ENCODE peak calls at places on chromosomes 11 and 22, in ten cellular contexts. One of them, this sample, is unnamed.

GRCh38 chr11:2133481-2134021 is 5.6 kb downstream of the IGF2 start:
- DNase-seq in Peyer's patch: no peak
- DNase-seq in body of pancreas: no peak
- DNase-seq in spleen: no peak
- DNase-seq in A549: no peak
- DNase-seq in breast epithelium: no peak
- DNase-seq in uterus: no peak
- DNase-seq in H1: no peak
- DNase-seq in heart left ventricle: no peak
- DNase-seq in K562: no peak
- DNase-seq in this sample: no peak

GRCh38 chr11:56750190-56750589 is 1.7 kb upstream of the OR9G4 start:
- DNase-seq in Peyer's patch: no peak
- DNase-seq in body of pancreas: no peak
- DNase-seq in spleen: no peak
- DNase-seq in A549: peak
- DNase-seq in breast epithelium: no peak
- DNase-seq in uterus: no peak
- DNase-seq in H1: peak
- DNase-seq in heart left ventricle: no peak
- DNase-seq in K562: no peak
- DNase-seq in this sample: no peak

GRCh38 chr11:12126352-12127019 is 16.1 kb downstream of the MICAL2 start:
- DNase-seq in Peyer's patch: no peak
- DNase-seq in body of pancreas: no peak
- DNase-seq in spleen: peak
- DNase-seq in A549: no peak
- DNase-seq in breast epithelium: no peak
- DNase-seq in uterus: no peak
- DNase-seq in H1: no peak
- DNase-seq in heart left ventricle: no peak
- DNase-seq in K562: no peak
- DNase-seq in this sample: no peak

GRCh38 chr11:64542172-64543125 is 48.6 kb upstream of the SLC22A12 start:
- DNase-seq in Peyer's patch: no peak
- DNase-seq in body of pancreas: no peak
- DNase-seq in spleen: peak
- DNase-seq in A549: no peak
- DNase-seq in breast epithelium: no peak
- DNase-seq in uterus: no peak
- DNase-seq in H1: no peak
- DNase-seq in heart left ventricle: no peak
- DNase-seq in K562: no peak
- DNase-seq in this sample: peak

GRCh38 chr22:23376256-23376655 is 195.9 kb downstream of the BCR start:
- DNase-seq in Peyer's patch: no peak
- DNase-seq in body of pancreas: no peak
- DNase-seq in spleen: no peak
- DNase-seq in A549: peak
- DNase-seq in breast epithelium: no peak
- DNase-seq in uterus: no peak
- DNase-seq in H1: no peak
- DNase-seq in heart left ventricle: no peak
- DNase-seq in K562: peak
- DNase-seq in this sample: no peak

GRCh38 chr11:103586756-103587155 is 449.7 kb upstream of the DDI1 start:
- DNase-seq in Peyer's patch: no peak
- DNase-seq in body of pancreas: no peak
- DNase-seq in spleen: no peak
- DNase-seq in A549: no peak
- DNase-seq in breast epithelium: no peak
- DNase-seq in uterus: no peak
- DNase-seq in H1: no peak
- DNase-seq in heart left ventricle: no peak
- DNase-seq in K562: no peak
- DNase-seq in this sample: no peak

GRCh38 chr11:118434553-118435232 is 1.6 kb upstream of the KMT2A start:
- DNase-seq in Peyer's patch: peak
- DNase-seq in body of pancreas: peak
- DNase-seq in spleen: peak
- DNase-seq in A549: no peak
- DNase-seq in breast epithelium: no peak
- DNase-seq in uterus: peak
- DNase-seq in H1: no peak
- DNase-seq in heart left ventricle: peak
- DNase-seq in K562: peak
- DNase-seq in this sample: peak

GRCh38 chr11:47415949-47416472 is 7.6 kb downstream of the SLC39A13 start:
- DNase-seq in Peyer's patch: no peak
- DNase-seq in body of pancreas: peak
- DNase-seq in spleen: no peak
- DNase-seq in A549: peak
- DNase-seq in breast epithelium: peak
- DNase-seq in uterus: peak
- DNase-seq in H1: no peak
- DNase-seq in heart left ventricle: peak
- DNase-seq in K562: peak
- DNase-seq in this sample: peak

GRCh38 chr11:9264381-9265210 is 554 bp downstream of the DENND5A start:
- DNase-seq in Peyer's patch: peak
- DNase-seq in body of pancreas: peak
- DNase-seq in spleen: peak
- DNase-seq in A549: peak
- DNase-seq in breast epithelium: no peak
- DNase-seq in uterus: peak
- DNase-seq in H1: no peak
- DNase-seq in heart left ventricle: peak
- DNase-seq in K562: peak
- DNase-seq in this sample: peak

GRCh38 chr11:131463609-131464008 is 93.2 kb downstream of the NTM start:
- DNase-seq in Peyer's patch: no peak
- DNase-seq in body of pancreas: no peak
- DNase-seq in spleen: no peak
- DNase-seq in A549: no peak
- DNase-seq in breast epithelium: no peak
- DNase-seq in uterus: no peak
- DNase-seq in H1: no peak
- DNase-seq in heart left ventricle: no peak
- DNase-seq in K562: no peak
- DNase-seq in this sample: no peak

GRCh38 chr22:47592791-47593190 is 830.3 kb downstream of the TBC1D22A start:
- DNase-seq in Peyer's patch: no peak
- DNase-seq in body of pancreas: no peak
- DNase-seq in spleen: no peak
- DNase-seq in A549: no peak
- DNase-seq in breast epithelium: no peak
- DNase-seq in uterus: no peak
- DNase-seq in H1: no peak
- DNase-seq in heart left ventricle: no peak
- DNase-seq in K562: no peak
- DNase-seq in this sample: peak

GRCh38 chr11:44755553-44756505 is 29.1 kb downstream of the TSPAN18 start:
- DNase-seq in Peyer's patch: no peak
- DNase-seq in body of pancreas: no peak
- DNase-seq in spleen: no peak
- DNase-seq in A549: no peak
- DNase-seq in breast epithelium: no peak
- DNase-seq in uterus: peak
- DNase-seq in H1: no peak
- DNase-seq in heart left ventricle: no peak
- DNase-seq in K562: no peak
- DNase-seq in this sample: no peak

GRCh38 chr22:49352361-49353169 is 475.1 kb downstream of the BRD1 start:
- DNase-seq in Peyer's patch: no peak
- DNase-seq in body of pancreas: no peak
- DNase-seq in spleen: peak
- DNase-seq in A549: no peak
- DNase-seq in breast epithelium: peak
- DNase-seq in uterus: no peak
- DNase-seq in H1: no peak
- DNase-seq in heart left ventricle: no peak
- DNase-seq in K562: no peak
- DNase-seq in this sample: no peak

GRCh38 chr11:1438967-1439330 is 47.6 kb downstream of the MOB2 start:
- DNase-seq in Peyer's patch: no peak
- DNase-seq in body of pancreas: no peak
- DNase-seq in spleen: no peak
- DNase-seq in A549: no peak
- DNase-seq in breast epithelium: no peak
- DNase-seq in uterus: no peak
- DNase-seq in H1: no peak
- DNase-seq in heart left ventricle: no peak
- DNase-seq in K562: no peak
- DNase-seq in this sample: no peak

DNA sequence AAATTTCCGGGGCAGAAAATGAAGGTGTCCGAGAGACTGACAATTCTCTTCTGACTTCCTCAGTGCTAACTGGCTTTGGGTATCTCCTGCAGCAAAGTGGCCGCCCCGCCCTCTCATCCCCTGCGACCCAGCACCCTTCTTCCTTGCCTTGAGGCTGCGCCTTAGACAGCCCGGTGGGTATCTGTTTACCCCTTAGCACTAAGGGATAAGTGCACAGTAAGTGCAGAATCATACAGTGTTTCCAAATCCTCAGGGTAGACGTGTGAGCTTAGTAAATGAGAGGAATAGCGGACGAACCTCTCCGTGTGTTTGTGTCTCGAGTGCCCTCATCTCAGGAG is 368 bp upstream of the CHORDC1 start:
- DNase-seq in Peyer's patch: no peak
- DNase-seq in body of pancreas: no peak
- DNase-seq in spleen: no peak
- DNase-seq in A549: no peak
- DNase-seq in breast epithelium: no peak
- DNase-seq in uterus: no peak
- DNase-seq in H1: no peak
- DNase-seq in heart left ventricle: no peak
- DNase-seq in K562: no peak
- DNase-seq in this sample: no peak
- TF ChIP-seq POLR2A in Peyer's patch: no peak
- TF ChIP-seq POLR2A in body of pancreas: peak
- TF ChIP-seq POLR2A in spleen: no peak
- TF ChIP-seq POLR2A in A549: no peak
- TF ChIP-seq POLR2A in breast epithelium: no peak
- TF ChIP-seq POLR2A in uterus: no peak
- TF ChIP-seq POLR2A in H1: no peak
- TF ChIP-seq POLR2A in heart left ventricle: no peak
- TF ChIP-seq POLR2A in K562: no peak
- TF ChIP-seq POLR2A in this sample: no peak

GRCh38 chr22:20106205-20106848 is 9.6 kb upstream of the RANBP1 start:
- DNase-seq in Peyer's patch: no peak
- DNase-seq in body of pancreas: no peak
- DNase-seq in spleen: peak
- DNase-seq in A549: no peak
- DNase-seq in breast epithelium: no peak
- DNase-seq in uterus: no peak
- DNase-seq in H1: no peak
- DNase-seq in heart left ventricle: no peak
- DNase-seq in K562: no peak
- DNase-seq in this sample: no peak
- H3K4me3 ChIP-seq in Peyer's patch: no peak
- H3K4me3 ChIP-seq in body of pancreas: no peak
- H3K4me3 ChIP-seq in spleen: no peak
- H3K4me3 ChIP-seq in A549: no peak
- H3K4me3 ChIP-seq in breast epithelium: no peak
- H3K4me3 ChIP-seq in uterus: no peak
- H3K4me3 ChIP-seq in H1: no peak
- H3K4me3 ChIP-seq in heart left ventricle: no peak
- H3K4me3 ChIP-seq in K562: no peak
- H3K4me3 ChIP-seq in this sample: no peak

DNA sequence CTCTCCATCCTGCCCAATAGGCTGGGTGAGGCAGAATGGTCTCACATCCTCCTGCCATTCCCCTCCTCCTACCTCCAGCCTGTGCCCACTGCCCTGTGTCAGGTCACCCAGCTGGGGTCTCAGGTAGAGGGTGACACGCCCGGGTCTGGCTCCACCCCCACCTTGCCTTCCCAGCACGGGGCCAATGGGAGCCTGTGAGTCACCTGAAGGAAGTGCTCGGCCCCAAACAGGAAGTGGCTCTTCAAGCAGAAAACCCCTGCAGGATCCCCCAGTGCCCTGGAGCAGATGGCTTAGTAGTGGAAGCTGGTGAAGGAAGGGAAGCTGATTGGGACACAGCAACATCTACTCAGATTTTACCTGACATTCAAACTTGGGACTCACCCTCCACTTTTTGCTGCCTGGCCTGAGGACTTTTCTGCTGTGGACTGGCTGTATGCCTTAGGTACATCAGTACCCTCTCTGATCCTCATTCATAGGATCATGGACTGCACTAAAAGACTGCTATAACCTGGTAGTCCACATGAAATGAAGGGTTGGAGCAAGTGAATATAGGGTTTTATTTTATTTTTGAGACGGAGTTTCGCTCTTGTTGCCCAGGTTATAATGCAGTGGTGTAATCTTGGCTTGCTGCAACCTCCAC is 33.4 kb downstream of the GDPD5 start:
- DNase-seq in Peyer's patch: peak
- DNase-seq in body of pancreas: no peak
- DNase-seq in spleen: peak
- DNase-seq in A549: no peak
- DNase-seq in breast epithelium: no peak
- DNase-seq in uterus: no peak
- DNase-seq in H1: peak
- DNase-seq in heart left ventricle: no peak
- DNase-seq in K562: peak
- DNase-seq in this sample: no peak
- TF ChIP-seq POLR2A in Peyer's patch: no peak
- TF ChIP-seq POLR2A in body of pancreas: no peak
- TF ChIP-seq POLR2A in spleen: no peak
- TF ChIP-seq POLR2A in A549: no peak
- TF ChIP-seq POLR2A in breast epithelium: no peak
- TF ChIP-seq POLR2A in uterus: no peak
- TF ChIP-seq POLR2A in H1: no peak
- TF ChIP-seq POLR2A in heart left ventricle: no peak
- TF ChIP-seq POLR2A in K562: no peak
- TF ChIP-seq POLR2A in this sample: no peak

GRCh38 chr11:87082590-87082989 is 44.9 kb downstream of the TMEM135 start:
- DNase-seq in Peyer's patch: no peak
- DNase-seq in body of pancreas: no peak
- DNase-seq in spleen: no peak
- DNase-seq in A549: no peak
- DNase-seq in breast epithelium: no peak
- DNase-seq in uterus: no peak
- DNase-seq in H1: no peak
- DNase-seq in heart left ventricle: no peak
- DNase-seq in K562: no peak
- DNase-seq in this sample: no peak
- H3K4me3 ChIP-seq in Peyer's patch: no peak
- H3K4me3 ChIP-seq in body of pancreas: no peak
- H3K4me3 ChIP-seq in spleen: no peak
- H3K4me3 ChIP-seq in A549: no peak
- H3K4me3 ChIP-seq in breast epithelium: no peak
- H3K4me3 ChIP-seq in uterus: no peak
- H3K4me3 ChIP-seq in H1: no peak
- H3K4me3 ChIP-seq in heart left ventricle: no peak
- H3K4me3 ChIP-seq in K562: no peak
- H3K4me3 ChIP-seq in this sample: no peak

GRCh38 chr22:46358766-46359165 is 23.3 kb downstream of the TRMU start:
- DNase-seq in Peyer's patch: no peak
- DNase-seq in body of pancreas: peak
- DNase-seq in spleen: peak
- DNase-seq in A549: no peak
- DNase-seq in breast epithelium: no peak
- DNase-seq in uterus: no peak
- DNase-seq in H1: no peak
- DNase-seq in heart left ventricle: no peak
- DNase-seq in K562: no peak
- DNase-seq in this sample: no peak
- TF ChIP-seq POLR2A in Peyer's patch: no peak
- TF ChIP-seq POLR2A in body of pancreas: no peak
- TF ChIP-seq POLR2A in spleen: no peak
- TF ChIP-seq POLR2A in A549: no peak
- TF ChIP-seq POLR2A in breast epithelium: no peak
- TF ChIP-seq POLR2A in uterus: no peak
- TF ChIP-seq POLR2A in H1: no peak
- TF ChIP-seq POLR2A in heart left ventricle: no peak
- TF ChIP-seq POLR2A in K562: no peak
- TF ChIP-seq POLR2A in this sample: no peak

This sample was measured in lower leg skin.